ENCODE peak calls at places on chromosomes 7 and 10, in six cellular contexts. A, L, X, D, Z and H are unnamed samples.

GRCh38 chr10:61987951-61988379 is 86.5 kb downstream of the ARID5B start:
- DNase-seq in A (peak), L (no peak), X (no peak), D (no peak), Z (no peak), H (no peak)

GRCh38 chr7:54758702-54759665 is at the start of gene SEC61G:
- DNase-seq in A (peak), L (peak), X (peak), D (peak), Z (peak), H (peak)

GRCh38 chr7:8365499-8366110 is 67.8 kb upstream of the NXPH1 start:
- DNase-seq in A (no peak), L (no peak), X (peak), D (peak), Z (no peak), H (no peak)

GRCh38 chr7:44772867-44773266 is 23.6 kb upstream of the PPIA start:
- DNase-seq in A (no peak), L (no peak), X (no peak), D (no peak), Z (no peak), H (no peak)

GRCh38 chr10:73774637-73775036 is 7.2 kb upstream of the CHCHD1 start:
- DNase-seq in A (no peak), L (no peak), X (no peak), D (peak), Z (no peak), H (no peak)

GRCh38 chr10:15123749-15124184 is 26.6 kb downstream of the RPP38 start:
- DNase-seq in A (peak), L (peak), X (no peak), D (no peak), Z (no peak), H (no peak)

GRCh38 chr10:22345301-22346086 is at the start of gene SPAG6:
- DNase-seq in A (peak), L (no peak), X (peak), D (no peak), Z (peak), H (peak)

GRCh38 chr10:12521423-12521822 is 172.1 kb downstream of the CAMK1D start:
- DNase-seq in A (no peak), L (no peak), X (no peak), D (no peak), Z (no peak), H (no peak)

GRCh38 chr7:149686001-149686400 is 87.4 kb downstream of the ZNF467 start:
- DNase-seq in A (no peak), L (no peak), X (no peak), D (peak), Z (no peak), H (no peak)

GRCh38 chr10:100912013-100912608 is 652 bp upstream of the SLF2 start:
- DNase-seq in A (no peak), L (no peak), X (no peak), D (peak), Z (no peak), H (no peak)

GRCh38 chr10:93753621-93754250 is 4.0 kb upstream of the LGI1 start:
- DNase-seq in A (no peak), L (no peak), X (no peak), D (no peak), Z (no peak), H (no peak)

GRCh38 chr10:123149568-123150228 is 1.8 kb downstream of the HMX2 start:
- DNase-seq in A (peak), L (no peak), X (no peak), D (no peak), Z (peak), H (no peak)

GRCh38 chr7:108094933-108095710 is 35.0 kb downstream of the LAMB4 start:
- DNase-seq in A (no peak), L (peak), X (peak), D (no peak), Z (no peak), H (peak)

GRCh38 chr10:95635319-95635733 is 21.2 kb downstream of the ALDH18A1 start:
- DNase-seq in A (no peak), L (no peak), X (no peak), D (no peak), Z (no peak), H (no peak)